ENCODE peak calls at places on chromosome 12, in ten cellular contexts. M, P, O, Q, D, U, K, C, E and A are unnamed samples.

GRCh38 chr12:52865090-52865944 is 16.5 kb upstream of the KRT78 start:
- DNase-seq in P (peak; percentile 52), U (peak; percentile 83), C (no peak), E (peak; percentile 75), O (no peak), D (no peak), K (peak; percentile 76), M (no peak), Q (peak; percentile 86), A (peak; percentile 97)

GRCh38 chr12:38639625-38640024 is 265.8 kb downstream of the CPNE8 start:
- DNase-seq in K (no peak), O (no peak), U (no peak), E (no peak), C (no peak), Q (no peak), M (no peak), P (no peak), D (no peak), A (peak; percentile 58)

GRCh38 chr12:6605425-6606330 is 1.5 kb downstream of the CHD4 start:
- DNase-seq in P (no peak), O (no peak), U (no peak), K (peak; percentile 28), C (peak; percentile 22), M (no peak), Q (no peak), E (peak; percentile 48), D (peak; percentile 34), A (peak; percentile 68)

GRCh38 chr12:100962086-100962712 is 167.6 kb downstream of the ANO4 start:
- DNase-seq in K (no peak), E (peak; percentile 49), O (no peak), C (no peak), U (no peak), M (no peak), P (no peak), D (no peak), Q (no peak), A (no peak)

GRCh38 chr12:19382111-19382526 is 57.2 kb upstream of the AEBP2 start:
- DNase-seq in D (no peak), O (no peak), K (peak; percentile 85), C (no peak), M (peak; percentile 81), Q (peak; percentile 39), P (peak; percentile 70), U (peak; percentile 16), E (peak; percentile 32), A (peak; percentile 79)

GRCh38 chr12:53543539-53543938 is 36.3 kb upstream of the NPFF start:
- DNase-seq in P (peak; percentile 45), K (peak; percentile 83), U (no peak), E (peak; percentile 73), D (peak; percentile 29), C (peak; percentile 19), O (no peak), Q (peak; percentile 82), M (peak; percentile 72), A (peak; percentile 81)

GRCh38 chr12:87575906-87576305 is 453.3 kb downstream of the C12orf50 start:
- DNase-seq in D (no peak), E (no peak), C (no peak), Q (no peak), O (no peak), U (no peak), P (no peak), M (no peak), K (no peak), A (no peak)

GRCh38 chr12:34395056-34396005 is 373.0 kb downstream of the ALG10 start:
- DNase-seq in P (no peak), K (no peak), M (no peak), C (no peak), D (no peak), U (peak; percentile 32), E (peak; percentile 5), O (no peak), Q (no peak), A (peak; percentile 33)

GRCh38 chr12:111406474-111407370 is 999 bp downstream of the SH2B3 start:
- DNase-seq in M (no peak), D (no peak), O (no peak), E (peak; percentile 45), Q (no peak), K (no peak), U (peak; percentile 76), P (no peak), C (no peak), A (no peak)

GRCh38 chr12:50637870-50638481 is 125.9 kb upstream of the ATF1 start:
- DNase-seq in P (no peak), M (peak; percentile 55), K (peak; percentile 79), C (no peak), U (no peak), Q (peak; percentile 67), O (peak; percentile 25), D (no peak), E (no peak), A (no peak)

GRCh38 chr12:93440043-93440835 is 1.5 kb downstream of the UBE2N start:
- DNase-seq in C (no peak), D (no peak), K (no peak), P (no peak), M (no peak), O (no peak), E (no peak), U (no peak), Q (no peak), A (no peak)

GRCh38 chr12:5390174-5390799 is 41.6 kb upstream of the NTF3 start:
- DNase-seq in Q (no peak), P (no peak), C (no peak), K (no peak), U (no peak), M (no peak), E (no peak), O (no peak), D (no peak), A (peak; percentile 41)

GRCh38 chr12:118371354-118372282 is 1.1 kb downstream of the TAOK3 start:
- DNase-seq in E (peak; percentile 43), C (no peak), U (peak; percentile 70), M (no peak), P (no peak), O (no peak), D (no peak), Q (no peak), K (no peak), A (peak; percentile 68)

GRCh38 chr12:119788783-119789182 is 88.3 kb downstream of the CIT start:
- DNase-seq in P (no peak), Q (no peak), E (no peak), K (peak; percentile 32), O (no peak), M (no peak), C (no peak), D (no peak), U (no peak), A (no peak)

GRCh38 chr12:68121143-68121542 is 38.4 kb downstream of the IFNG start:
- DNase-seq in Q (no peak), M (no peak), U (no peak), D (no peak), K (no peak), P (no peak), O (no peak), C (no peak), E (no peak), A (no peak)

GRCh38 chr12:95614384-95614982 is 63.2 kb upstream of the USP44 start:
- DNase-seq in E (no peak), C (no peak), Q (no peak), U (no peak), O (no peak), K (peak; percentile 71), P (no peak), D (no peak), M (no peak), A (no peak)

GRCh38 chr12:82517027-82517426 is 158.7 kb downstream of the METTL25 start:
- DNase-seq in D (no peak), C (no peak), K (no peak), O (no peak), U (no peak), Q (peak; percentile 74), E (no peak), M (no peak), P (no peak), A (peak; percentile 75)

GRCh38 chr12:49288412-49288853 is 6.5 kb upstream of the PRPH start:
- DNase-seq in M (peak; percentile 35), P (no peak), D (peak; percentile 62), U (peak; percentile 29), C (peak; percentile 52), E (peak; percentile 54), K (peak; percentile 70), O (no peak), Q (peak; percentile 72), A (peak; percentile 78)

GRCh38 chr12:129675947-129676346 is 227.9 kb downstream of the TMEM132D start:
- DNase-seq in M (no peak), E (no peak), Q (no peak), O (no peak), C (no peak), D (no peak), P (no peak), U (no peak), K (no peak), A (no peak)

GRCh38 chr12:46483572-46484395 is 111.2 kb upstream of the SLC38A2 start:
- DNase-seq in U (no peak), M (no peak), E (no peak), K (peak; percentile 81), O (no peak), P (no peak), D (no peak), Q (no peak), C (no peak), A (no peak)

GRCh38 chr12:111692575-111693210 is 6.8 kb downstream of the ACAD10 start:
- DNase-seq in C (no peak), O (no peak), M (no peak), U (no peak), K (no peak), D (no peak), Q (peak; percentile 49), P (no peak), E (no peak), A (peak; percentile 67)

GRCh38 chr12:62800707-62801400 is 134.1 kb downstream of the PPM1H start:
- DNase-seq in O (no peak), M (peak; percentile 36), D (no peak), E (no peak), P (no peak), U (no peak), Q (no peak), C (no peak), K (no peak), A (no peak)

GRCh38 chr12:123050331-123050809 is 69.9 kb downstream of the ARL6IP4 start:
- DNase-seq in K (peak; percentile 49), C (no peak), Q (no peak), D (no peak), P (no peak), M (no peak), O (no peak), U (no peak), E (peak; percentile 82), A (peak; percentile 81)

GRCh38 chr12:130715996-130716917 is at the start of gene RIMBP2:
- DNase-seq in Q (no peak), E (no peak), P (no peak), O (no peak), D (no peak), U (no peak), K (peak; percentile 23), M (peak; percentile 6), C (no peak), A (peak; percentile 97)

GRCh38 chr12:75823475-75823874 is 208.1 kb downstream of the PHLDA1 start:
- DNase-seq in E (no peak), C (no peak), K (no peak), D (no peak), U (no peak), P (no peak), O (no peak), M (no peak), Q (no peak), A (no peak)

GRCh38 chr12:9646794-9647622 is 22.5 kb upstream of the CLEC2D start:
- DNase-seq in P (no peak), E (no peak), U (no peak), D (no peak), O (no peak), M (no peak), C (no peak), Q (peak; percentile 22), K (peak; percentile 13), A (peak; percentile 85)

GRCh38 chr12:53115112-53115890 is 12.0 kb downstream of the SOAT2 start:
- DNase-seq in P (no peak), K (no peak), M (no peak), Q (no peak), E (no peak), D (no peak), O (no peak), C (no peak), U (no peak), A (peak; percentile 54)

GRCh38 chr12:63895841-63896240 is 51.3 kb downstream of the SRGAP1 start:
- DNase-seq in K (no peak), M (no peak), P (no peak), O (no peak), U (no peak), Q (no peak), D (no peak), C (no peak), E (no peak), A (no peak)